ENCODE peak calls at places on chromosomes 5 and 9, in four cellular contexts. J is brain microvascular endothelial cell; H is CD4-positive, CD25-positive, alpha-beta regulatory T cell; X is skeletal muscle cell. G is an unnamed sample.

GRCh38 chr9:70566066-70566465 is 151.6 kb upstream of the KLF9 start:
- DNase-seq in J (no peak), H (no peak), X (no peak), G (no peak)

GRCh38 chr5:32595118-32595517 is 9.8 kb downstream of the SUB1 start:
- DNase-seq in J (no peak), H (no peak), X (no peak), G (no peak)

GRCh38 chr5:31158686-31159085 is 34.8 kb upstream of the CDH6 start:
- DNase-seq in J (no peak), H (no peak), X (no peak), G (no peak)

GRCh38 chr9:10268500-10269485 is 344.0 kb downstream of the PTPRD start:
- DNase-seq in J (peak), H (no peak), X (peak), G (no peak)

GRCh38 chr9:115997923-115998322 is 155.7 kb upstream of the PAPPA start:
- DNase-seq in J (peak), H (no peak), X (peak), G (no peak)

GRCh38 chr5:58582004-58582403 is 871 bp upstream of the RAB3C start:
- DNase-seq in J (no peak), H (no peak), X (no peak), G (no peak)

GRCh38 chr9:113178087-113178486 is 27.3 kb downstream of the SLC31A2 start:
- DNase-seq in J (peak), H (no peak), X (no peak), G (peak)

GRCh38 chr5:103800728-103801127 is 238.1 kb upstream of the NUDT12 start:
- DNase-seq in J (no peak), H (no peak), X (peak), G (no peak)

G was measured in AG08396.